ENCODE peak calls at places on chromosomes 11 and 22, in nine cellular contexts. H is coronary artery, N is lower lobe of right lung, X is stomach, U is lower leg skin, B is brain microvascular endothelial cell, W is NB4, K is uterus, J is right lobe of liver. Q is an unnamed sample.

GRCh38 chr22:49286236-49286760 is 541.4 kb downstream of the BRD1 start:
- DNase-seq in H (no peak), N (no peak), X (no peak), U (no peak), B (no peak), W (no peak), K (no peak), J (no peak), Q (no peak)

GRCh38 chr11:47233989-47234668 is 14.5 kb downstream of the ACP2 start:
- DNase-seq in H (no peak), N (no peak), X (no peak), U (peak), B (peak), W (peak), K (peak), J (no peak), Q (no peak)

GRCh38 chr11:7490054-7490453 is 4.7 kb downstream of the OLFML1 start:
- DNase-seq in H (no peak), N (no peak), X (no peak), U (no peak), B (peak), W (no peak), K (no peak), J (no peak), Q (no peak)

GRCh38 chr11:100695911-100696310 is 8.8 kb downstream of the ARHGAP42 start:
- DNase-seq in H (no peak), N (no peak), X (no peak), U (no peak), B (no peak), W (no peak), K (no peak), J (no peak), Q (no peak)

GRCh38 chr22:41539146-41540005 is 4.9 kb downstream of the POLR3H start:
- DNase-seq in H (no peak), N (no peak), X (no peak), U (no peak), B (no peak), W (no peak), K (no peak), J (no peak), Q (no peak)

GRCh38 chr11:20363500-20364411 is at the start of gene HTATIP2:
- DNase-seq in H (peak), N (peak), X (peak), U (peak), B (no peak), W (peak), K (peak), J (peak), Q (peak)

GRCh38 chr11:70470127-70470526 is 71.8 kb downstream of the CTTN start:
- DNase-seq in H (no peak), N (no peak), X (peak), U (no peak), B (no peak), W (no peak), K (no peak), J (no peak), Q (no peak)

GRCh38 chr11:31419138-31419537 is 49.5 kb downstream of the DNAJC24 start:
- DNase-seq in H (no peak), N (no peak), X (no peak), U (no peak), B (no peak), W (no peak), K (no peak), J (no peak), Q (no peak)

GRCh38 chr11:859394-860131 is 16.9 kb downstream of the TSPAN4 start:
- DNase-seq in H (no peak), N (peak), X (peak), U (no peak), B (peak), W (no peak), K (peak), J (no peak), Q (no peak)

GRCh38 chr22:19525116-19525660 is 978 bp upstream of the CLDN5 start:
- DNase-seq in H (no peak), N (no peak), X (no peak), U (no peak), B (no peak), W (no peak), K (no peak), J (no peak), Q (no peak)

GRCh38 chr11:88206746-88207145 is 31.5 kb upstream of the RAB38 start:
- DNase-seq in H (no peak), N (no peak), X (no peak), U (no peak), B (peak), W (no peak), K (no peak), J (no peak), Q (no peak)

GRCh38 chr11:6472934-6473333 is 807 bp downstream of the TRIM3 start:
- DNase-seq in H (no peak), N (no peak), X (no peak), U (no peak), B (no peak), W (no peak), K (no peak), J (no peak), Q (no peak)

GRCh38 chr11:6474806-6475500 is 1.2 kb upstream of the TRIM3 start:
- DNase-seq in H (no peak), N (no peak), X (no peak), U (no peak), B (no peak), W (peak), K (no peak), J (no peak), Q (no peak)

GRCh38 chr11:6475936-6476335 is 2.2 kb upstream of the TRIM3 start:
- DNase-seq in H (no peak), N (no peak), X (peak), U (no peak), B (no peak), W (peak), K (no peak), J (no peak), Q (no peak)

GRCh38 chr11:6474423-6474792 is 667 bp upstream of the TRIM3 start:
- DNase-seq in H (no peak), N (no peak), X (no peak), U (no peak), B (no peak), W (peak), K (no peak), J (no peak), Q (no peak)

GRCh38 chr11:6473481-6474422 is at the start of gene TRIM3:
- DNase-seq in H (peak), N (peak), X (peak), U (peak), B (peak), W (peak), K (peak), J (peak), Q (peak)
- TF ChIP-seq CTCF in H (no peak), N (peak), X (no peak), U (no peak), B (peak), W (no peak), K (peak), J (no peak), Q (no peak)

GRCh38 chr11:86981777-86982540 is 26.8 kb upstream of the FZD4 start:
- DNase-seq in H (no peak), N (no peak), X (no peak), U (no peak), B (no peak), W (no peak), K (no peak), J (peak), Q (no peak)
- TF ChIP-seq CTCF in H (no peak), N (no peak), X (no peak), U (no peak), B (no peak), W (no peak), K (no peak), J (no peak), Q (no peak)

GRCh38 chr11:130180896-130181294 is 21.3 kb downstream of the ST14 start:
- DNase-seq in H (no peak), N (peak), X (no peak), U (no peak), B (no peak), W (no peak), K (no peak), J (no peak), Q (no peak)

GRCh38 chr11:130180491-130180890 is 20.9 kb downstream of the ST14 start:
- DNase-seq in H (no peak), N (peak), X (no peak), U (no peak), B (no peak), W (no peak), K (no peak), J (no peak), Q (no peak)

GRCh38 chr11:130179396-130180306 is 20.1 kb downstream of the ST14 start:
- DNase-seq in H (no peak), N (peak), X (no peak), U (no peak), B (no peak), W (no peak), K (no peak), J (peak), Q (no peak)

GRCh38 chr11:130178992-130179391 is 19.4 kb downstream of the ST14 start:
- DNase-seq in H (no peak), N (no peak), X (no peak), U (no peak), B (no peak), W (no peak), K (no peak), J (no peak), Q (no peak)

GRCh38 chr11:130181295-130182272 is 22.0 kb downstream of the ST14 start:
- DNase-seq in H (no peak), N (no peak), X (peak), U (no peak), B (peak), W (peak), K (no peak), J (peak), Q (no peak)
- TF ChIP-seq CTCF in H (no peak), N (no peak), X (no peak), U (no peak), B (no peak), W (no peak), K (no peak), J (no peak), Q (no peak)

DNA sequence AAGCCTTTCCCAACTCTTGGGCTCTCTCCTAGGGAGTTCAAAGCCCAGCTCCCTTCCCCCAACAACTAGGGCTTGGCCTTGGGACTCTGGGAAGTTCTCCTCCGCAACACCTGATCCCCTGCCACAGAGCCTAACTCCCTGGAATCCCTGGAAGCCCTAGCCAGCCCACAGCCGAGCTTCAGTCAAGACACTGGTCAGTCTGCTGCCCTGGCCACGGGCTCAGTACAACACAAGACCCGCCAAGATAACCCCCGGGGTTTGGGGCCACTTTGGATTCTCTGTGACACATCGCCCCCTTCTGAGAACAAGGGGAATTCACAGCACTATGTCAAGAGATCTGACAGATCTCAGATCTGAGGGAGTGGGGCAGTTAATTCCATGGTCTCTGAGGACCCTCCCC is 58.3 kb downstream of the SLC22A12 start:
- DNase-seq in H (no peak), N (no peak), X (no peak), U (no peak), B (no peak), W (peak), K (peak), J (no peak), Q (no peak)
- TF ChIP-seq CTCF in H (no peak), N (peak), X (no peak), U (no peak), B (peak), W (peak), K (peak), J (peak), Q (peak)

DNA sequence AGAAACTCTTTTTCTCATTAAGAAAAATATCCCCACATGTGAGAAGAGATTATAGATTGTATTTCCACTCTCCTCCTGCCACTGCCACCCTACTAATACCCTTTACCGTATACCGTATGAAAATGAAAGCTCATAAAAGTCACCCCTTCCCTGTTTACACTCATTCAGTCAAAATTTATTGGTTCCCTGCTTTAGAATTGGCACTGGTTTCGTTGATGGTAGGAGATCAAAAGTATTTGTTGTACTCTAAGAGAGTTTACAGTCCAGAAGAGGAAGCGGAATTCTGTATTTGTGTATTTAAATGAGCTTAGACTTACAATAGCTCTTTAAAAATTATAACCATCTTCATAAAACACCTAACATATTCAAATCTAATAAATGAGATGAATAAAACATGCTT is 68.2 kb downstream of the BBOX1 start:
- DNase-seq in H (no peak), N (no peak), X (no peak), U (no peak), B (no peak), W (no peak), K (no peak), J (no peak), Q (no peak)
- TF ChIP-seq CTCF in H (no peak), N (no peak), X (no peak), U (no peak), B (no peak), W (no peak), K (no peak), J (no peak), Q (no peak)

DNA sequence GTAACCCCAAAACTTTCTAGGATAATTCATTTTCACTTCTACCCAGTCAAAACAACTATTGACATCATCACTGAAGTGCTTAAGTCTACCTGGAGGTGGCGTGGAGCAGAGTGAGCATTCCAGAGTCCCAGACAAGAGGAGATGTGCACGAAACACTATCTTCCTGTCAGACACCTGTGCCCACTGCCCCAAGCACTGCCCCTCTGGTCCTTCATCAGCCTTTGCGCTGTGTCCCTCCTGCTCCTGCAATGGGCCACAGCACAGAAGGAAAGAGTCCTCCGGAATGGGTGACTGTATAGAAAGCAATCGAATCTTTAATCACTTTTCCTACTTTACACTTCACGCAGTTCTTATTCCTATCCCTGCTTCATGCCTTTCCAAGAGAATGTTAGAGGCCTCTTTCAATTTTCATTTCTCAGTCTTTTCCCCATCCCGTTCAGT is 512 bp upstream of the GRIA4 start:
- DNase-seq in H (no peak), N (no peak), X (no peak), U (no peak), B (peak), W (peak), K (no peak), J (no peak), Q (peak)
- TF ChIP-seq CTCF in H (no peak), N (peak), X (no peak), U (no peak), B (peak), W (peak), K (no peak), J (no peak), Q (peak)

DNA sequence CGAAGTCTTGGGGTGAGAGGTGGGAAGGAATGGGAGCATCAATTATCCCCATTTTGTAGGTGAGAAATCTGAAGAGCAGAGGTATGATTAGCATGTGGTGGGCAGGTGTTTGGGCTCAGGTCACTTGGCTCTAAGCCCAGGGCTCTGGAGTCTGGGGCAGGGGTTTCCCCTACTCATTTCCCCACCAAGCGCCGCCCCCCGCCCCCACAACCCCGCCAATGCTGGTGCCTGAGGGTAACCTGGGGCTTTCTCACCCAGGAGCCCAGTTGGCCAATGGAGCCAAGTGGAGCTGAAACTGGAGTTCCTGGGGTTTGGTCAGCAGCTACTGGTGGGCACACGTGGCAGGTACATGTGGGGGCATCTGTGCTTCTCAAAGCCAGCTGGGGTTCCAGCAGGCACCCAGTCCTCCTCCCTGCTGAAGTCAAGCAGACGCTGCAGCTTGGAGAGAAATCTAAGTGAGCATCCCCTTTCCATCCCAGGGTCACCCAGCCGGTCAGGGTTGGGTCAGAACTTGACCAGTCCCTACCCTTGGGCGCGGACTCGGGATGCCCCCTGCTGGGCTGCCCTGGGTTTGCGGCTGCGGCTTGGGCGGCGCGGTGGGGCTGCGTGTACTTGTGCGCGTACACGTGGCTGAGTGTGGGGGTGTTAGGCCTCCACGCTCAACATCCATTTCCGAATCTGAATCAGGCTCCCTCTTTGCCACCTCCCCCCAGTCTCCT is 1.6 kb upstream of the CHRM1 start:
- DNase-seq in H (no peak), N (no peak), X (no peak), U (no peak), B (no peak), W (peak), K (no peak), J (no peak), Q (peak)
- TF ChIP-seq CTCF in H (no peak), N (peak), X (no peak), U (no peak), B (peak), W (peak), K (no peak), J (no peak), Q (peak)

GRCh38 chr11:72814139-72814830 is at the start of gene ATG16L2:
- DNase-seq in H (peak), N (peak), X (peak), U (peak), B (peak), W (peak), K (peak), J (peak), Q (peak)
- TF ChIP-seq CTCF in H (no peak), N (peak), X (no peak), U (no peak), B (no peak), W (no peak), K (no peak), J (peak), Q (peak)

GRCh38 chr11:10930224-10930960 is 72.5 kb upstream of the ZBED5 start:
- DNase-seq in H (no peak), N (no peak), X (no peak), U (no peak), B (peak), W (no peak), K (no peak), J (no peak), Q (no peak)
- TF ChIP-seq CTCF in H (no peak), N (no peak), X (no peak), U (no peak), B (peak), W (no peak), K (no peak), J (no peak), Q (peak)

GRCh38 chr11:130312046-130312445 is 2.7 kb downstream of the ZBTB44 start:
- DNase-seq in H (no peak), N (no peak), X (no peak), U (no peak), B (no peak), W (no peak), K (no peak), J (no peak), Q (no peak)

GRCh38 chr11:130314184-130314748 is 451 bp downstream of the ZBTB44 start:
- DNase-seq in H (peak), N (peak), X (peak), U (peak), B (peak), W (no peak), K (peak), J (peak), Q (peak)

GRCh38 chr11:130313383-130314183 is 1.1 kb downstream of the ZBTB44 start:
- DNase-seq in H (no peak), N (no peak), X (no peak), U (no peak), B (no peak), W (peak), K (no peak), J (no peak), Q (no peak)

GRCh38 chr11:130315354-130315970 is 745 bp upstream of the ZBTB44 start:
- DNase-seq in H (peak), N (peak), X (peak), U (peak), B (no peak), W (peak), K (peak), J (peak), Q (no peak)

DNA sequence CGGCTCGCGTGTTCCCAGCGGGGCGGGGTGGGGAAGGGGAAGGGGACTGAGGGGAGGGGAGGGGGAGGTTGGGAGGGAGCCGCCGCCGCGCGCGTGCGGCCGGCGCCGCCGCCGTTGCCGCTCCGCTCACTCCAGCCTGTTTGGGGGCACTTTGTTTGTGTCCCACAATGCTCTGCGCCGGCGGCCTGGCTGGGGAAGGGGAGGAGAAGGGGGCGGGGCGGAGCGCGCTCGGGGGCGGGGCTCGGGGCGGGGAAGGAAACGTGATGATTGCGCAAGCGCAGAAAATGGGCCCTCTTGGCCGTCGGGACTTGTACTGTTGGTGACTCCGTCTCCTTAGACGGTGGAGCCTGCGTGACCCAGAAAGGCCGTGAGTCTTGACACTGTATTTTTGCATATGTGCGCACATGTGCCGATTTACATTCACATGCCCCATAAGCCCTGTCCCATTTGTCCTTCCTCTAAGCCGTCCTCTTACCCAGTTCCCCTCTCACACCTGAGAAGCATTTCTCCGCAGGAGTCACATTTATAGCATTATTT is at the start of gene ZBTB44:
- DNase-seq in H (peak), N (peak), X (peak), U (peak), B (peak), W (peak), K (peak), J (peak), Q (peak)
- TF ChIP-seq CTCF in H (no peak), N (no peak), X (no peak), U (no peak), B (no peak), W (no peak), K (no peak), J (no peak), Q (no peak)